ENCODE peak calls at places on chromosome 19, in six cellular contexts. One of them, this sample, is unnamed.

GRCh38 chr19:31204115-31204514 is 145.1 kb downstream of the TSHZ3 start:
- DNase-seq in CD4-positive, alpha-beta T cell: no peak
- DNase-seq in OCI-LY7: no peak
- DNase-seq in PC-9: no peak
- DNase-seq in bronchial epithelial cell: no peak
- DNase-seq in activated T-cell treated with anti-CD3 and anti-CD28 coated beads, Interleukin-2, amount 50 U/mL, for 72 hours: no peak
- DNase-seq in this sample: no peak

GRCh38 chr19:30209617-30210600 is 162.3 kb upstream of the ZNF536 start:
- DNase-seq in CD4-positive, alpha-beta T cell: no peak
- DNase-seq in OCI-LY7: no peak
- DNase-seq in PC-9: no peak
- DNase-seq in bronchial epithelial cell: no peak
- DNase-seq in activated T-cell treated with anti-CD3 and anti-CD28 coated beads, Interleukin-2, amount 50 U/mL, for 72 hours: no peak
- DNase-seq in this sample: no peak

GRCh38 chr19:9178901-9179300 is at the start of gene OR7D2:
- DNase-seq in CD4-positive, alpha-beta T cell: no peak
- DNase-seq in OCI-LY7: no peak
- DNase-seq in PC-9: peak; percentile 44
- DNase-seq in bronchial epithelial cell: peak; percentile 12
- DNase-seq in activated T-cell treated with anti-CD3 and anti-CD28 coated beads, Interleukin-2, amount 50 U/mL, for 72 hours: no peak
- DNase-seq in this sample: no peak

GRCh38 chr19:5122671-5123409 is 153.9 kb downstream of the KDM4B start:
- DNase-seq in CD4-positive, alpha-beta T cell: no peak
- DNase-seq in OCI-LY7: no peak
- DNase-seq in PC-9: no peak
- DNase-seq in bronchial epithelial cell: no peak
- DNase-seq in activated T-cell treated with anti-CD3 and anti-CD28 coated beads, Interleukin-2, amount 50 U/mL, for 72 hours: no peak
- DNase-seq in this sample: no peak

GRCh38 chr19:31943778-31944177 is 401.6 kb upstream of the ZNF507 start:
- DNase-seq in CD4-positive, alpha-beta T cell: no peak
- DNase-seq in OCI-LY7: no peak
- DNase-seq in PC-9: no peak
- DNase-seq in bronchial epithelial cell: no peak
- DNase-seq in activated T-cell treated with anti-CD3 and anti-CD28 coated beads, Interleukin-2, amount 50 U/mL, for 72 hours: no peak
- DNase-seq in this sample: no peak

GRCh38 chr19:399370-399769 is 9.6 kb downstream of the C2CD4C start:
- DNase-seq in CD4-positive, alpha-beta T cell: no peak
- DNase-seq in OCI-LY7: no peak
- DNase-seq in PC-9: no peak
- DNase-seq in bronchial epithelial cell: no peak
- DNase-seq in activated T-cell treated with anti-CD3 and anti-CD28 coated beads, Interleukin-2, amount 50 U/mL, for 72 hours: no peak
- DNase-seq in this sample: no peak

GRCh38 chr19:44764975-44765948 is 12.4 kb upstream of the CBLC start:
- DNase-seq in CD4-positive, alpha-beta T cell: no peak
- DNase-seq in OCI-LY7: no peak
- DNase-seq in PC-9: peak; percentile 71
- DNase-seq in bronchial epithelial cell: peak; percentile 33
- DNase-seq in activated T-cell treated with anti-CD3 and anti-CD28 coated beads, Interleukin-2, amount 50 U/mL, for 72 hours: no peak
- DNase-seq in this sample: peak; percentile 66

GRCh38 chr19:34661357-34661756 is 15.6 kb downstream of the SCGB2B2 start:
- DNase-seq in CD4-positive, alpha-beta T cell: no peak
- DNase-seq in OCI-LY7: no peak
- DNase-seq in PC-9: no peak
- DNase-seq in bronchial epithelial cell: no peak
- DNase-seq in activated T-cell treated with anti-CD3 and anti-CD28 coated beads, Interleukin-2, amount 50 U/mL, for 72 hours: no peak
- DNase-seq in this sample: no peak

GRCh38 chr19:1041835-1042685 is 2.2 kb downstream of the ABCA7 start:
- DNase-seq in CD4-positive, alpha-beta T cell: no peak
- DNase-seq in OCI-LY7: no peak
- DNase-seq in PC-9: no peak
- DNase-seq in bronchial epithelial cell: no peak
- DNase-seq in activated T-cell treated with anti-CD3 and anti-CD28 coated beads, Interleukin-2, amount 50 U/mL, for 72 hours: no peak
- DNase-seq in this sample: no peak

GRCh38 chr19:46606681-46607440 is 5.7 kb downstream of the CALM3 start:
- DNase-seq in CD4-positive, alpha-beta T cell: no peak
- DNase-seq in OCI-LY7: no peak
- DNase-seq in PC-9: no peak
- DNase-seq in bronchial epithelial cell: no peak
- DNase-seq in activated T-cell treated with anti-CD3 and anti-CD28 coated beads, Interleukin-2, amount 50 U/mL, for 72 hours: no peak
- DNase-seq in this sample: no peak

GRCh38 chr19:50967924-50968708 is 1.3 kb downstream of the KLK6 start:
- DNase-seq in CD4-positive, alpha-beta T cell: no peak
- DNase-seq in OCI-LY7: no peak
- DNase-seq in PC-9: peak; percentile 70
- DNase-seq in bronchial epithelial cell: no peak
- DNase-seq in activated T-cell treated with anti-CD3 and anti-CD28 coated beads, Interleukin-2, amount 50 U/mL, for 72 hours: no peak
- DNase-seq in this sample: peak; percentile 67

GRCh38 chr19:36849701-36850645 is 703 bp upstream of the ZNF345 start:
- DNase-seq in CD4-positive, alpha-beta T cell: peak; percentile 85
- DNase-seq in OCI-LY7: peak; percentile 81
- DNase-seq in PC-9: peak; percentile 85
- DNase-seq in bronchial epithelial cell: peak; percentile 89
- DNase-seq in activated T-cell treated with anti-CD3 and anti-CD28 coated beads, Interleukin-2, amount 50 U/mL, for 72 hours: peak; percentile 92
- DNase-seq in this sample: peak; percentile 92

GRCh38 chr19:12872941-12873890 is 8.0 kb downstream of the DNASE2 start:
- DNase-seq in CD4-positive, alpha-beta T cell: peak; percentile 75
- DNase-seq in OCI-LY7: peak; percentile 74
- DNase-seq in PC-9: peak; percentile 93
- DNase-seq in bronchial epithelial cell: peak; percentile 62
- DNase-seq in activated T-cell treated with anti-CD3 and anti-CD28 coated beads, Interleukin-2, amount 50 U/mL, for 72 hours: peak; percentile 59
- DNase-seq in this sample: peak; percentile 81

GRCh38 chr19:19111138-19111835 is 27.0 kb downstream of the TMEM161A start:
- DNase-seq in CD4-positive, alpha-beta T cell: no peak
- DNase-seq in OCI-LY7: no peak
- DNase-seq in PC-9: no peak
- DNase-seq in bronchial epithelial cell: no peak
- DNase-seq in activated T-cell treated with anti-CD3 and anti-CD28 coated beads, Interleukin-2, amount 50 U/mL, for 72 hours: no peak
- DNase-seq in this sample: no peak

This sample was measured in Calu3.